ENCODE peak calls at places on chromosomes 2 and 18, in seven cellular contexts. U is choroid plexus epithelial cell; A is effector memory CD8-positive, alpha-beta T cell; C is H7; L is astrocyte of the spinal cord; V is Right ventricle myocardium superior; Z is central memory CD4-positive, alpha-beta T cell. I is an unnamed sample.

GRCh38 chr2:174870787-174871186 is 106.5 kb upstream of the CHRNA1 start:
- DNase-seq in C (no peak), A (no peak), U (no peak), Z (no peak), V (no peak), L (no peak), I (no peak)

GRCh38 chr2:175439416-175439815 is 257.9 kb upstream of the ATP5MC3 start:
- DNase-seq in C (peak), L (no peak), U (no peak), A (no peak), V (no peak), Z (no peak), I (no peak)

GRCh38 chr2:121004950-121005349 is 269.3 kb downstream of the GLI2 start:
- DNase-seq in L (no peak), C (no peak), V (no peak), A (no peak), U (no peak), Z (no peak), I (no peak)

GRCh38 chr2:151347904-151348303 is 9.5 kb upstream of the TNFAIP6 start:
- DNase-seq in L (no peak), Z (no peak), C (no peak), U (peak), A (no peak), V (no peak), I (no peak)

GRCh38 chr2:218252509-218253247 is 8.1 kb upstream of the GPBAR1 start:
- DNase-seq in L (peak), Z (no peak), U (no peak), C (no peak), A (no peak), V (no peak), I (no peak)

GRCh38 chr2:216350214-216350789 is 22.0 kb downstream of the MARCHF4 start:
- DNase-seq in C (no peak), Z (peak), V (no peak), L (peak), A (peak), U (peak), I (no peak)

GRCh38 chr18:62457830-62458229 is 65.0 kb upstream of the ZCCHC2 start:
- DNase-seq in L (no peak), C (peak), A (no peak), U (no peak), Z (no peak), V (no peak), I (no peak)

GRCh38 chr2:69223759-69224494 is 163.1 kb downstream of the GFPT1 start:
- DNase-seq in V (no peak), C (no peak), A (no peak), Z (no peak), U (no peak), L (no peak), I (no peak)

GRCh38 chr2:237222683-237223082 is 137.0 kb downstream of the COPS8 start:
- DNase-seq in L (no peak), A (no peak), V (no peak), U (no peak), Z (no peak), C (no peak), I (no peak)

GRCh38 chr18:75005622-75006021 is 203.3 kb downstream of the PTGR3 start:
- DNase-seq in V (peak), L (no peak), C (no peak), A (no peak), Z (no peak), U (peak), I (no peak)

GRCh38 chr2:174485763-174486613 is 841 bp downstream of the GPR155 start:
- DNase-seq in U (peak), V (no peak), C (peak), L (peak), A (no peak), Z (peak), I (peak)

GRCh38 chr2:23522726-23523410 is 137.9 kb downstream of the KLHL29 start:
- DNase-seq in C (no peak), U (no peak), L (no peak), Z (no peak), A (no peak), V (peak), I (no peak)

GRCh38 chr2:26633351-26633945 is 7.7 kb downstream of the CIB4 start:
- DNase-seq in L (no peak), A (no peak), V (no peak), Z (no peak), C (no peak), U (no peak), I (no peak)

GRCh38 chr18:2588666-2589344 is 17.4 kb downstream of the NDC80 start:
- DNase-seq in A (no peak), L (no peak), U (no peak), V (no peak), C (no peak), Z (no peak), I (no peak)

GRCh38 chr2:55862269-55862668 is 61.3 kb downstream of the EFEMP1 start:
- DNase-seq in Z (no peak), A (no peak), C (no peak), V (peak), U (peak), L (peak), I (no peak)

GRCh38 chr2:113757059-113757657 is 716 bp upstream of the SLC35F5 start:
- DNase-seq in V (peak), A (no peak), L (no peak), U (no peak), Z (no peak), C (no peak), I (no peak)

GRCh38 chr18:13222371-13223281 is 4.1 kb downstream of the LDLRAD4 start:
- DNase-seq in U (peak), L (peak), C (no peak), A (no peak), V (peak), Z (no peak), I (no peak)

GRCh38 chr18:80176334-80177080 is 67.4 kb downstream of the ADNP2 start:
- DNase-seq in A (no peak), L (no peak), Z (no peak), C (no peak), U (peak), V (no peak), I (no peak)

GRCh38 chr18:9683418-9684396 is 24.4 kb upstream of the RAB31 start:
- DNase-seq in Z (no peak), V (no peak), L (peak), A (no peak), C (no peak), U (peak), I (no peak)

GRCh38 chr2:48305569-48305968 is 224.4 kb upstream of the STON1 start:
- DNase-seq in U (no peak), A (no peak), V (no peak), Z (no peak), L (no peak), C (no peak), I (no peak)

GRCh38 chr2:32360416-32360815 is 3.6 kb downstream of the BIRC6 start:
- DNase-seq in Z (no peak), L (peak), U (peak), A (no peak), V (no peak), C (no peak), I (no peak)

GRCh38 chr18:8375899-8376512 is 233.2 kb upstream of the RAB12 start:
- DNase-seq in C (no peak), L (no peak), A (no peak), U (no peak), Z (no peak), V (no peak), I (no peak)

GRCh38 chr2:165114345-165114943 is 89.4 kb downstream of the SCN3A start:
- DNase-seq in C (no peak), V (no peak), A (no peak), Z (no peak), U (peak), L (peak), I (no peak)

GRCh38 chr2:16031055-16031847 is 90.9 kb downstream of the MYCN start:
- DNase-seq in L (no peak), U (no peak), C (no peak), Z (no peak), V (no peak), A (no peak), I (no peak)

GRCh38 chr2:75407038-75407530 is 153.7 kb downstream of the EVA1A start:
- DNase-seq in Z (no peak), L (no peak), A (no peak), U (no peak), V (no peak), C (no peak), I (no peak)

GRCh38 chr2:177322801-177323261 is 58.3 kb upstream of the NFE2L2 start:
- DNase-seq in U (no peak), A (no peak), Z (no peak), L (no peak), C (no peak), V (no peak), I (no peak)

GRCh38 chr2:68653538-68653982 is 10.2 kb downstream of the PROKR1 start:
- DNase-seq in Z (peak), L (peak), U (peak), C (no peak), A (peak), V (no peak), I (no peak)

GRCh38 chr2:128170776-128171175 is 79.8 kb downstream of the UGGT1 start:
- DNase-seq in A (no peak), U (no peak), V (no peak), Z (no peak), C (no peak), L (no peak), I (no peak)

GRCh38 chr18:48105317-48105716 is 174.9 kb upstream of the SMAD2 start:
- DNase-seq in U (no peak), V (no peak), Z (no peak), A (no peak), C (peak), L (no peak), I (no peak)

GRCh38 chr18:3623769-3624545 is 174.0 kb downstream of the TGIF1 start:
- DNase-seq in V (peak), A (no peak), C (peak), U (peak), L (peak), Z (no peak), I (no peak)

GRCh38 chr2:238924496-238925195 is 76.8 kb downstream of the TWIST2 start:
- DNase-seq in U (no peak), C (no peak), L (no peak), Z (no peak), V (no peak), A (no peak), I (no peak)

GRCh38 chr2:233264667-233265066 is 13.2 kb downstream of the ATG16L1 start:
- DNase-seq in C (no peak), L (no peak), U (no peak), A (no peak), V (no peak), Z (no peak), I (no peak)

GRCh38 chr2:74379851-74380789 is at the start of gene DCTN1:
- DNase-seq in V (peak), A (no peak), U (peak), C (peak), L (peak), Z (no peak), I (peak)

GRCh38 chr2:182377467-182377866 is 49.4 kb downstream of the PDE1A start:
- DNase-seq in U (peak), Z (no peak), V (no peak), L (no peak), C (no peak), A (no peak), I (no peak)

GRCh38 chr2:55026202-55026601 is 24.0 kb downstream of the RTN4 start:
- DNase-seq in A (no peak), V (no peak), C (no peak), U (peak), Z (no peak), L (no peak), I (no peak)

GRCh38 chr2:6769346-6769745 is 96.4 kb downstream of the CMPK2 start:
- DNase-seq in V (no peak), U (no peak), A (no peak), L (no peak), C (no peak), Z (no peak), I (no peak)